ENCODE peak calls at places on chromosomes 1 and 21, in five cellular contexts. One of them, this sample, is unnamed.

GRCh38 chr21:14243877-14244276 is 27.9 kb downstream of the RBM11 start:
- DNase-seq in prostate gland: no peak
- DNase-seq in IMR-90: no peak
- DNase-seq in SK-N-SH: no peak
- DNase-seq in fibroblast of the aortic adventitia: no peak
- DNase-seq in this sample: peak

GRCh38 chr1:56574794-56575193 is 4.6 kb downstream of the PLPP3 start:
- DNase-seq in prostate gland: no peak
- DNase-seq in IMR-90: no peak
- DNase-seq in SK-N-SH: no peak
- DNase-seq in fibroblast of the aortic adventitia: no peak
- DNase-seq in this sample: no peak

GRCh38 chr1:173052681-173053196 is 2.0 kb upstream of the TNFSF18 start:
- DNase-seq in prostate gland: peak
- DNase-seq in IMR-90: no peak
- DNase-seq in SK-N-SH: no peak
- DNase-seq in fibroblast of the aortic adventitia: peak
- DNase-seq in this sample: no peak

GRCh38 chr1:218345673-218346390 is 696 bp downstream of the TGFB2 start:
- DNase-seq in prostate gland: peak
- DNase-seq in IMR-90: peak
- DNase-seq in SK-N-SH: peak
- DNase-seq in fibroblast of the aortic adventitia: peak
- DNase-seq in this sample: peak

GRCh38 chr21:35849131-35849530 is 211.2 kb downstream of the SETD4 start:
- DNase-seq in prostate gland: peak
- DNase-seq in IMR-90: peak
- DNase-seq in SK-N-SH: no peak
- DNase-seq in fibroblast of the aortic adventitia: peak
- DNase-seq in this sample: no peak

GRCh38 chr1:189567890-189568289 is 909.8 kb downstream of the BRINP3 start:
- DNase-seq in prostate gland: no peak
- DNase-seq in IMR-90: no peak
- DNase-seq in SK-N-SH: no peak
- DNase-seq in fibroblast of the aortic adventitia: no peak
- DNase-seq in this sample: no peak

GRCh38 chr1:83742446-83742845 is 256.5 kb downstream of the TTLL7 start:
- DNase-seq in prostate gland: no peak
- DNase-seq in IMR-90: no peak
- DNase-seq in SK-N-SH: no peak
- DNase-seq in fibroblast of the aortic adventitia: no peak
- DNase-seq in this sample: no peak

GRCh38 chr1:67766117-67766978 is 66.9 kb downstream of the GNG12 start:
- DNase-seq in prostate gland: no peak
- DNase-seq in IMR-90: peak
- DNase-seq in SK-N-SH: peak
- DNase-seq in fibroblast of the aortic adventitia: peak
- DNase-seq in this sample: peak

GRCh38 chr1:9798236-9799130 is 25.3 kb downstream of the CLSTN1 start:
- DNase-seq in prostate gland: no peak
- DNase-seq in IMR-90: peak
- DNase-seq in SK-N-SH: no peak
- DNase-seq in fibroblast of the aortic adventitia: peak
- DNase-seq in this sample: peak

GRCh38 chr1:56545711-56546110 is 33.7 kb downstream of the PLPP3 start:
- DNase-seq in prostate gland: peak
- DNase-seq in IMR-90: no peak
- DNase-seq in SK-N-SH: no peak
- DNase-seq in fibroblast of the aortic adventitia: no peak
- DNase-seq in this sample: no peak

GRCh38 chr1:165316153-165316772 is 40.3 kb downstream of the LMX1A start:
- DNase-seq in prostate gland: no peak
- DNase-seq in IMR-90: no peak
- DNase-seq in SK-N-SH: no peak
- DNase-seq in fibroblast of the aortic adventitia: no peak
- DNase-seq in this sample: no peak

GRCh38 chr1:205750683-205751651 is 985 bp upstream of the NUCKS1 start:
- DNase-seq in prostate gland: no peak
- DNase-seq in IMR-90: no peak
- DNase-seq in SK-N-SH: no peak
- DNase-seq in fibroblast of the aortic adventitia: no peak
- DNase-seq in this sample: no peak

GRCh38 chr1:203428981-203429599 is 46.5 kb upstream of the PRELP start:
- DNase-seq in prostate gland: peak
- DNase-seq in IMR-90: no peak
- DNase-seq in SK-N-SH: no peak
- DNase-seq in fibroblast of the aortic adventitia: no peak
- DNase-seq in this sample: no peak

GRCh38 chr1:225880636-225881035 is 1.5 kb downstream of the TMEM63A start:
- DNase-seq in prostate gland: no peak
- DNase-seq in IMR-90: no peak
- DNase-seq in SK-N-SH: no peak
- DNase-seq in fibroblast of the aortic adventitia: no peak
- DNase-seq in this sample: no peak

GRCh38 chr1:231966983-231967382 is 340.4 kb downstream of the DISC1 start:
- DNase-seq in prostate gland: no peak
- DNase-seq in IMR-90: no peak
- DNase-seq in SK-N-SH: no peak
- DNase-seq in fibroblast of the aortic adventitia: no peak
- DNase-seq in this sample: no peak

GRCh38 chr1:107787299-107787698 is 177.7 kb downstream of the VAV3 start:
- DNase-seq in prostate gland: no peak
- DNase-seq in IMR-90: no peak
- DNase-seq in SK-N-SH: no peak
- DNase-seq in fibroblast of the aortic adventitia: no peak
- DNase-seq in this sample: no peak

GRCh38 chr1:17498214-17498613 is 41.3 kb upstream of the ARHGEF10L start:
- DNase-seq in prostate gland: no peak
- DNase-seq in IMR-90: no peak
- DNase-seq in SK-N-SH: no peak
- DNase-seq in fibroblast of the aortic adventitia: no peak
- DNase-seq in this sample: peak

GRCh38 chr21:33021150-33021549 is 4.6 kb upstream of the OLIG2 start:
- DNase-seq in prostate gland: no peak
- DNase-seq in IMR-90: no peak
- DNase-seq in SK-N-SH: no peak
- DNase-seq in fibroblast of the aortic adventitia: no peak
- DNase-seq in this sample: no peak

GRCh38 chr1:29559055-29559454 is 322.7 kb downstream of the PTPRU start:
- DNase-seq in prostate gland: no peak
- DNase-seq in IMR-90: no peak
- DNase-seq in SK-N-SH: no peak
- DNase-seq in fibroblast of the aortic adventitia: no peak
- DNase-seq in this sample: no peak

GRCh38 chr1:243748706-243749283 is 101.2 kb downstream of the AKT3 start:
- DNase-seq in prostate gland: peak
- DNase-seq in IMR-90: peak
- DNase-seq in SK-N-SH: peak
- DNase-seq in fibroblast of the aortic adventitia: peak
- DNase-seq in this sample: peak

GRCh38 chr1:36586146-36586545 is 103.4 kb upstream of the CSF3R start:
- DNase-seq in prostate gland: no peak
- DNase-seq in IMR-90: no peak
- DNase-seq in SK-N-SH: no peak
- DNase-seq in fibroblast of the aortic adventitia: no peak
- DNase-seq in this sample: no peak

GRCh38 chr1:173454966-173455524 is 22.1 kb upstream of the PRDX6 start:
- DNase-seq in prostate gland: no peak
- DNase-seq in IMR-90: no peak
- DNase-seq in SK-N-SH: no peak
- DNase-seq in fibroblast of the aortic adventitia: no peak
- DNase-seq in this sample: no peak

GRCh38 chr1:151988405-151988851 is 5.2 kb downstream of the S100A10 start:
- DNase-seq in prostate gland: no peak
- DNase-seq in IMR-90: peak
- DNase-seq in SK-N-SH: no peak
- DNase-seq in fibroblast of the aortic adventitia: peak
- DNase-seq in this sample: peak

GRCh38 chr1:188514917-188515316 is 1686.2 kb downstream of the PLA2G4A start:
- DNase-seq in prostate gland: no peak
- DNase-seq in IMR-90: no peak
- DNase-seq in SK-N-SH: no peak
- DNase-seq in fibroblast of the aortic adventitia: no peak
- DNase-seq in this sample: no peak

GRCh38 chr1:160590488-160590887 is 11.2 kb upstream of the CD84 start:
- DNase-seq in prostate gland: no peak
- DNase-seq in IMR-90: no peak
- DNase-seq in SK-N-SH: no peak
- DNase-seq in fibroblast of the aortic adventitia: no peak
- DNase-seq in this sample: no peak

GRCh38 chr1:202861420-202862121 is 27.4 kb downstream of the RABIF start:
- DNase-seq in prostate gland: peak
- DNase-seq in IMR-90: peak
- DNase-seq in SK-N-SH: peak
- DNase-seq in fibroblast of the aortic adventitia: peak
- DNase-seq in this sample: peak

GRCh38 chr21:46285206-46285661 is at the start of gene MCM3AP:
- DNase-seq in prostate gland: no peak
- DNase-seq in IMR-90: no peak
- DNase-seq in SK-N-SH: no peak
- DNase-seq in fibroblast of the aortic adventitia: no peak
- DNase-seq in this sample: no peak

GRCh38 chr21:46286668-46286982 is 483 bp downstream of the YBEY start:
- DNase-seq in prostate gland: no peak
- DNase-seq in IMR-90: no peak
- DNase-seq in SK-N-SH: no peak
- DNase-seq in fibroblast of the aortic adventitia: no peak
- DNase-seq in this sample: peak

GRCh38 chr21:46284722-46285121 is 689 bp downstream of the MCM3AP start:
- DNase-seq in prostate gland: no peak
- DNase-seq in IMR-90: no peak
- DNase-seq in SK-N-SH: no peak
- DNase-seq in fibroblast of the aortic adventitia: no peak
- DNase-seq in this sample: no peak

GRCh38 chr21:46285761-46286667 is at the start of gene YBEY:
- DNase-seq in prostate gland: peak
- DNase-seq in IMR-90: peak
- DNase-seq in SK-N-SH: peak
- DNase-seq in fibroblast of the aortic adventitia: peak
- DNase-seq in this sample: peak

DNA sequence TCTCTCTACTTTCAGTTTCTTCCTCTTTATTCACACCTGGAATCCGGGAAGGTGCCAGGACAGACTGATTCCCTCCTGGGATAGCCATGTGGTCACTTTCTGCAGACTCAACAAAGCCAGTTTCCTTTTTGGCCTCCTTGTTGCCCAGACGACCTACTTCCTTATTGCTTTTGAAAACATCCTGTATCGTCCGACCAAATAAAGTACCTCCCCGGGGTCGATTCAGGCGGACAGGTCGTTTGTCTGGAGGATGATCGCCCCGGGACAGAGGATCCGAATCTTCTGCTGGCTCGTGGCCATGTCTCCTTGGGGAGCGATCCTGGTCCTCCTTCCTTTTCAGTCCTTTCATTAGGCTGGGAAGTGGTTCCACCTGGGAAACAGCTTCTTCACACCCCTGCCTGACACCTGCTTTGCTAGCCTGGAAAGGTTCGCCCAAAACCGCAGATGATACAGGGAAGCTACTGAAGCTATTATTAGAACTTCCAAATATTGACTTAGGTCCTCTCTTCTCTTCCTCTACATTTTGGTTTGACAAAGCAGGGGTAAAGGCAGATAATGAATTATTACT is 1.2 kb downstream of the MCM3AP start:
- DNase-seq in prostate gland: no peak
- DNase-seq in IMR-90: no peak
- DNase-seq in SK-N-SH: no peak
- DNase-seq in fibroblast of the aortic adventitia: no peak
- DNase-seq in this sample: no peak
- H3K4me3 ChIP-seq in prostate gland: peak
- H3K4me3 ChIP-seq in IMR-90: no peak
- H3K4me3 ChIP-seq in SK-N-SH: peak
- H3K4me3 ChIP-seq in fibroblast of the aortic adventitia: peak
- H3K4me3 ChIP-seq in this sample: peak

GRCh38 chr1:48677306-48678287 is 99.1 kb downstream of the BEND5 start:
- DNase-seq in prostate gland: peak
- DNase-seq in IMR-90: peak
- DNase-seq in SK-N-SH: peak
- DNase-seq in fibroblast of the aortic adventitia: peak
- DNase-seq in this sample: peak
- TF ChIP-seq CTCF in prostate gland: peak
- TF ChIP-seq CTCF in IMR-90: peak
- TF ChIP-seq CTCF in SK-N-SH: peak
- TF ChIP-seq CTCF in fibroblast of the aortic adventitia: peak
- TF ChIP-seq CTCF in this sample: peak

DNA sequence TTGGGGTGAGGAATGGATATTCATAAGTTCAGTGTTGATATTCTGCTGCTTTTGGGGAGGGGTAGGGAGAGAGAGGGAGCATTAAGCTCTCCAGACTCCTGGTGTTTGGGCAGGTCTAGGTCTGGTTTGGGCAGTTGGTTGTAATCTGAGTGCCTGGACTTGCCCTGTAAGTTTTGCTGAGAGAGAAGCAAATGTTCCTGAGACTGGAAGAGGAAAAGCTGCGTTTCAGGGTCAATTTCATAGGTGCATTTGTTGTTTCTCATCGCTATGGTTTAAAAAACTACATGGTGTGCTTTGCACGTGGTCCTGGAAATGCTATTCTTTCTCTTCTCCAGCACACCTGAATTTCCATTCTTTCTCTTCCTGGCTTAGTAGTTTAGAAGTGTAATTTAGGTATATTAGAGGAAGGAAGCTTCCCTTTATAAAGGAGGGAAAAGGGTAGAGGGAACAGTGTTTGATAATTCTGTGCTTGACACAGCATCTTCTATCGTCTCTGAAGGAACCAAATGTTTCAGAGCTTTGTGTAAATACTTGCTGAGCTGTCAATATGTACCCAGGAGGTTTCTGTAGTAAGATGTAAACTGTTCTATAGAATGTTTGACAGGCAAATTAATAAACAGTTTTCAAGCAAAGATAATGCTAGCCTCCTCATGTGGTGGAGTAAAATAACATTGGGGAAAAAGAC is 6.3 kb downstream of the ARID1A start:
- DNase-seq in prostate gland: peak
- DNase-seq in IMR-90: no peak
- DNase-seq in SK-N-SH: no peak
- DNase-seq in fibroblast of the aortic adventitia: no peak
- DNase-seq in this sample: no peak
- H3K4me3 ChIP-seq in prostate gland: no peak
- H3K4me3 ChIP-seq in IMR-90: no peak
- H3K4me3 ChIP-seq in SK-N-SH: no peak
- H3K4me3 ChIP-seq in fibroblast of the aortic adventitia: no peak
- H3K4me3 ChIP-seq in this sample: no peak

GRCh38 chr21:44847261-44848056 is 26.0 kb downstream of the PTTG1IP start:
- DNase-seq in prostate gland: no peak
- DNase-seq in IMR-90: no peak
- DNase-seq in SK-N-SH: no peak
- DNase-seq in fibroblast of the aortic adventitia: no peak
- DNase-seq in this sample: no peak

GRCh38 chr21:44844256-44844655 is 26.4 kb upstream of the SUMO3 start:
- DNase-seq in prostate gland: no peak
- DNase-seq in IMR-90: no peak
- DNase-seq in SK-N-SH: no peak
- DNase-seq in fibroblast of the aortic adventitia: no peak
- DNase-seq in this sample: no peak

GRCh38 chr21:44846485-44847260 is 26.8 kb downstream of the PTTG1IP start:
- DNase-seq in prostate gland: peak
- DNase-seq in IMR-90: peak
- DNase-seq in SK-N-SH: peak
- DNase-seq in fibroblast of the aortic adventitia: peak
- DNase-seq in this sample: peak

GRCh38 chr21:44845418-44846200 is 27.7 kb upstream of the SUMO3 start:
- DNase-seq in prostate gland: no peak
- DNase-seq in IMR-90: peak
- DNase-seq in SK-N-SH: peak
- DNase-seq in fibroblast of the aortic adventitia: peak
- DNase-seq in this sample: peak

GRCh38 chr21:44846201-44846484 is 27.3 kb downstream of the PTTG1IP start:
- DNase-seq in prostate gland: no peak
- DNase-seq in IMR-90: no peak
- DNase-seq in SK-N-SH: no peak
- DNase-seq in fibroblast of the aortic adventitia: no peak
- DNase-seq in this sample: no peak
- TF ChIP-seq CTCF in prostate gland: no peak
- TF ChIP-seq CTCF in IMR-90: no peak
- TF ChIP-seq CTCF in SK-N-SH: no peak
- TF ChIP-seq CTCF in fibroblast of the aortic adventitia: no peak
- TF ChIP-seq CTCF in this sample: no peak

This sample was measured in fibroblast of villous mesenchyme.